ENCODE peak calls at places on chromosomes 13 and 19, in seven cellular contexts. T is ovary; A is amygdala; P is activated naive CD8-positive, alpha-beta T cell treated with anti-CD3 and anti-CD28 coated beads, Interleukin-2, amount 50 U/mL, for 24 hours; I is immature natural killer cell; L is globus pallidus; H is left cardiac atrium. E is an unnamed sample.

GRCh38 chr13:26698392-26699196 is 62.0 kb downstream of the GPR12 start:
- DNase-seq in L (peak; percentile 81), A (peak; percentile 91), H (peak; percentile 83), P (peak; percentile 82), I (peak; percentile 68), T (peak; percentile 72), E (peak; percentile 88)

GRCh38 chr19:2254052-2254872 is 2.0 kb downstream of the JSRP1 start:
- DNase-seq in H (peak; percentile 37), I (no peak), P (no peak), T (peak; percentile 21), A (no peak), L (no peak), E (no peak)

GRCh38 chr13:73064991-73065390 is 6.2 kb downstream of the KLF5 start:
- DNase-seq in A (no peak), L (no peak), I (no peak), T (no peak), H (no peak), P (no peak), E (no peak)

GRCh38 chr19:30543243-30543945 is 171.2 kb downstream of the ZNF536 start:
- DNase-seq in H (no peak), T (no peak), P (no peak), L (no peak), I (no peak), A (no peak), E (no peak)

GRCh38 chr13:113065406-113066141 is 40.0 kb upstream of the F7 start:
- DNase-seq in H (no peak), P (no peak), T (no peak), I (no peak), L (no peak), A (no peak), E (no peak)

GRCh38 chr13:31797154-31797775 is 57.9 kb downstream of the RXFP2 start:
- DNase-seq in L (peak; percentile 4), H (no peak), I (no peak), T (no peak), P (no peak), A (no peak), E (no peak)

GRCh38 chr13:30713133-30713532 is 22.2 kb upstream of the ALOX5AP start:
- DNase-seq in H (peak; percentile 53), T (no peak), A (peak; percentile 18), I (peak; percentile 41), L (peak; percentile 33), P (no peak), E (no peak)

GRCh38 chr19:40279761-40280607 is 5.2 kb downstream of the AKT2 start:
- DNase-seq in A (no peak), T (no peak), L (no peak), H (no peak), P (peak; percentile 16), I (peak; percentile 63), E (peak; percentile 68)

GRCh38 chr19:33194884-33195710 is 967 bp downstream of the LRP3 start:
- DNase-seq in P (no peak), T (peak; percentile 79), L (no peak), A (peak; percentile 32), I (no peak), H (peak; percentile 45), E (no peak)

GRCh38 chr19:12194827-12195500 is 32.1 kb downstream of the ZNF136 start:
- DNase-seq in T (peak; percentile 87), P (peak; percentile 81), A (peak; percentile 92), I (peak; percentile 89), L (peak; percentile 77), H (peak; percentile 93), E (peak; percentile 51)

GRCh38 chr19:46634656-46635218 is 1.3 kb downstream of the GNG8 start:
- DNase-seq in I (no peak), A (no peak), P (no peak), T (no peak), H (no peak), L (no peak), E (no peak)

GRCh38 chr19:55247621-55248099 is 11.2 kb downstream of the PPP6R1 start:
- DNase-seq in A (no peak), H (peak; percentile 60), I (no peak), T (no peak), L (no peak), P (no peak), E (no peak)

GRCh38 chr19:1889907-1890306 is 4.6 kb upstream of the ABHD17A start:
- DNase-seq in H (no peak), A (no peak), L (no peak), P (no peak), T (no peak), I (no peak), E (no peak)

GRCh38 chr13:46321494-46322225 is 65.4 kb downstream of the RUBCNL start:
- DNase-seq in P (peak; percentile 74), A (peak; percentile 75), I (peak; percentile 64), L (peak; percentile 49), T (no peak), H (peak; percentile 65), E (peak; percentile 74)

GRCh38 chr13:46831588-46832194 is 34.7 kb upstream of the ESD start:
- DNase-seq in P (peak; percentile 38), T (no peak), H (no peak), I (no peak), L (peak; percentile 45), A (peak; percentile 74), E (peak; percentile 28)

GRCh38 chr13:31722684-31723083 is 16.6 kb upstream of the RXFP2 start:
- DNase-seq in H (no peak), L (no peak), T (no peak), P (no peak), I (no peak), A (no peak), E (no peak)

GRCh38 chr13:105655046-105655445 is 880.4 kb downstream of the EFNB2 start:
- DNase-seq in T (no peak), L (no peak), A (no peak), H (no peak), I (no peak), P (no peak), E (no peak)